ENCODE peak calls at places on chromosome 19, in four cellular contexts. G, Z, S and K are unnamed samples.

GRCh38 chr19:52190679-52191293 is 934 bp downstream of the PPP2R1A start:
- DNase-seq in G (peak; percentile 45), S (no peak), Z (no peak), K (no peak)

GRCh38 chr19:19464339-19465098 is 50.8 kb downstream of the TSSK6 start:
- DNase-seq in G (no peak), Z (no peak), S (no peak), K (no peak)

GRCh38 chr19:46731007-46731501 is 14.1 kb upstream of the PRKD2 start:
- DNase-seq in G (no peak), S (no peak), Z (peak; percentile 71), K (no peak)

GRCh38 chr19:6534451-6535093 is 3.7 kb downstream of the TNFSF9 start:
- DNase-seq in G (peak; percentile 71), Z (no peak), S (no peak), K (no peak)

GRCh38 chr19:14107581-14108461 is 9.7 kb downstream of the PRKACA start:
- DNase-seq in Z (no peak), G (no peak), S (no peak), K (no peak)

GRCh38 chr19:38596057-38596981 is 21.4 kb downstream of the MAP4K1 start:
- DNase-seq in S (peak; percentile 71), G (peak; percentile 100), Z (peak; percentile 97), K (no peak)

GRCh38 chr19:14114854-14115253 is 2.7 kb downstream of the PRKACA start:
- DNase-seq in S (no peak), Z (no peak), G (peak; percentile 85), K (no peak)

GRCh38 chr19:4474504-4475136 is 2.5 kb downstream of the HDGFL2 start:
- DNase-seq in G (peak; percentile 79), Z (peak; percentile 53), S (no peak), K (no peak)

GRCh38 chr19:604355-604754 is 14.7 kb downstream of the HCN2 start:
- DNase-seq in Z (peak; percentile 85), S (no peak), G (no peak), K (no peak)

GRCh38 chr19:46303702-46304397 is 7.0 kb downstream of the HIF3A start:
- DNase-seq in S (peak; percentile 92), Z (peak; percentile 93), G (peak; percentile 99), K (no peak)

GRCh38 chr19:38683393-38684077 is 36.1 kb downstream of the ACTN4 start:
- DNase-seq in G (peak; percentile 83), S (peak; percentile 99), Z (peak; percentile 76), K (no peak)

GRCh38 chr19:24074720-24075119 is 12.3 kb upstream of the ZNF254 start:
- DNase-seq in G (no peak), S (no peak), Z (no peak), K (no peak)

GRCh38 chr19:21568816-21569496 is 63.6 kb downstream of the ZNF429 start:
- DNase-seq in Z (no peak), G (no peak), S (no peak), K (no peak)

GRCh38 chr19:45069056-45069455 is 7.2 kb downstream of the ZNF296 start:
- DNase-seq in Z (no peak), S (no peak), G (no peak), K (no peak)

GRCh38 chr19:14603990-14604387 is 21.1 kb downstream of the CLEC17A start:
- DNase-seq in S (no peak), G (no peak), Z (no peak), K (peak; percentile 84)

GRCh38 chr19:3782903-3783302 is 3.3 kb downstream of the MATK start:
- DNase-seq in G (no peak), Z (no peak), S (no peak), K (no peak)

GRCh38 chr19:43527860-43528622 is 1.0 kb upstream of the ETHE1 start:
- DNase-seq in S (no peak), G (no peak), Z (peak; percentile 3), K (no peak)

GRCh38 chr19:28549680-28550277 is 663.2 kb downstream of the UQCRFS1 start:
- DNase-seq in Z (no peak), S (no peak), G (no peak), K (no peak)

GRCh38 chr19:52635786-52636570 is 2.2 kb downstream of the ZNF83 start:
- DNase-seq in Z (no peak), S (no peak), G (no peak), K (no peak)

GRCh38 chr19:39296055-39296645 is at the start of gene IFNL1:
- DNase-seq in S (no peak), G (no peak), Z (no peak), K (no peak)

GRCh38 chr19:12574036-12574435 is 22.8 kb upstream of the ZNF564 start:
- DNase-seq in S (no peak), Z (no peak), G (no peak), K (peak; percentile 71)

GRCh38 chr19:27972291-27973040 is 1240.5 kb downstream of the UQCRFS1 start:
- DNase-seq in Z (no peak), G (no peak), S (no peak), K (no peak)

GRCh38 chr19:50556236-50557008 is 11.8 kb downstream of the LRRC4B start:
- DNase-seq in G (peak; percentile 99), Z (peak; percentile 93), S (peak; percentile 49), K (peak; percentile 15)

GRCh38 chr19:37969695-37970094 is 62.7 kb downstream of the SIPA1L3 start:
- DNase-seq in Z (no peak), S (no peak), G (no peak), K (no peak)

GRCh38 chr19:10203686-10204085 is 8.9 kb upstream of the DNMT1 start:
- DNase-seq in G (no peak), Z (no peak), S (no peak), K (no peak)

GRCh38 chr19:43474986-43475705 is 9.7 kb upstream of the LYPD3 start:
- DNase-seq in G (peak; percentile 100), S (peak; percentile 88), Z (peak; percentile 99), K (no peak)

GRCh38 chr19:55376381-55376933 is at the start of gene TMEM190:
- DNase-seq in S (no peak), Z (peak; percentile 65), G (peak; percentile 76), K (no peak)

GRCh38 chr19:5949792-5950305 is 28.1 kb downstream of the RANBP3 start:
- DNase-seq in G (no peak), S (no peak), Z (no peak), K (no peak)

GRCh38 chr19:8569066-8569761 is 8.0 kb downstream of the MYO1F start:
- DNase-seq in S (peak; percentile 49), Z (peak; percentile 80), G (no peak), K (peak; percentile 63)

GRCh38 chr19:3826163-3826562 is 40.0 kb upstream of the MATK start:
- DNase-seq in G (no peak), S (no peak), Z (no peak), K (no peak)

GRCh38 chr19:3323026-3323425 is 43.4 kb upstream of the NFIC start:
- DNase-seq in S (no peak), G (no peak), Z (peak; percentile 11), K (no peak)

GRCh38 chr19:10830941-10831779 is 4.9 kb downstream of the TMED1 start:
- DNase-seq in G (no peak), S (no peak), Z (no peak), K (no peak)

GRCh38 chr19:13055213-13056051 is 47.2 kb downstream of the LYL1 start:
- DNase-seq in G (peak; percentile 80), S (no peak), Z (no peak), K (no peak)

DNA sequence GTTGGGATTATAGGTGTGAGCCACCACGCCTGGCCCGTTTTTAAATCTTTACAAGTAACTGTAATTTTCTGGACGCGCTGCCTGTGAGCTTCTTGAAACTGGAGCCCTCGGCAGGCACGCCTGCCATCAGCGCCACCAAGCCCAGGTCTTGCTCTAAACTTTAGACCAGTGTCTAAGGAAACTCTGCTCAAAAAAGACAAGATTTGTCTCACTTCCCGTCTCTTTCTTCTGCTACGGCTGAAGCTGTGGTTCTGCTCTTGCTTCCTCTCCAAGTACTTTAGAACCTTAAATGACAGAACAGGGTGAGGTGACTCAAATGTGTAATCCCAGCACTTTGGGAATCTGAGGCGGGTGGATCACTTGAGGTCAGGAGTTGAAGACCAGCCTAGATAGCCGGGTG is 24.9 kb downstream of the RCN3 start:
- DNase-seq in Z (no peak), S (no peak), G (no peak), K (no peak)
- TF ChIP-seq EGR1 in Z (no peak), S (no peak), G (no peak), K (no peak)

GRCh38 chr19:1860133-1860775 is 3.1 kb downstream of the KLF16 start:
- DNase-seq in Z (no peak), G (peak; percentile 61), S (no peak), K (no peak)

GRCh38 chr19:1860821-1861598 is 2.4 kb downstream of the KLF16 start:
- DNase-seq in Z (no peak), S (no peak), G (no peak), K (no peak)

GRCh38 chr19:1858412-1859081 is 4.8 kb downstream of the KLF16 start:
- DNase-seq in Z (no peak), S (no peak), G (no peak), K (no peak)

GRCh38 chr19:1857648-1858326 is 5.6 kb downstream of the KLF16 start:
- DNase-seq in S (no peak), Z (no peak), G (no peak), K (no peak)

GRCh38 chr19:1859319-1859718 is 4.1 kb downstream of the KLF16 start:
- DNase-seq in Z (no peak), G (peak; percentile 56), S (no peak), K (no peak)
- TF ChIP-seq EGR1 in Z (no peak), G (no peak), S (no peak), K (no peak)

GRCh38 chr19:18295034-18295451 is 13.6 kb upstream of the JUND start:
- DNase-seq in Z (no peak), S (no peak), G (no peak), K (no peak)

GRCh38 chr19:18292810-18293641 is 11.6 kb upstream of the JUND start:
- DNase-seq in Z (peak; percentile 82), S (peak; percentile 73), G (peak; percentile 94), K (no peak)

GRCh38 chr19:18292460-18292809 is 11.0 kb upstream of the JUND start:
- DNase-seq in Z (no peak), S (no peak), G (peak; percentile 82), K (no peak)

GRCh38 chr19:18293642-18294466 is 12.4 kb upstream of the JUND start:
- DNase-seq in G (no peak), S (no peak), Z (peak; percentile 14), K (no peak)

DNA sequence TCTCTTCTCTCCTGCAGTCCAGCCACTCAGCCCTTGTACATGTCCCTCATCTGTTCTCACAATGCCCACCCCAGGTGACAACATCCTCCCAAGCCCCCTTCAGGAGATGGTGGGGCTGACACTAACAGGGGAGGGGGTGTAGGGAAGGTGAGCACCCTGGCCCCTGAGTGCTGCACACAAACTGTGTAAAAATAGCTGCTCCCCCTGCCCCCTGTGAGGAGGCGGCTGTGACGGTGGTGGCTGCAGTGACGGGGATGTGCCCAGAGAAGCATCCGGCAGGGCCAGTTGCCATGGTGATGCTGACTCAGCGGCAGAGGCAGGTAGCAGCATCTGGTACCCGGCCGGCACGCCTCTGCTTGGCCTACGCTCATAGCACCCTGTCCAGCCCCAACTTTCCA is 13.0 kb upstream of the JUND start:
- DNase-seq in G (no peak), S (no peak), Z (peak; percentile 31), K (no peak)
- TF ChIP-seq EGR1 in G (no peak), S (no peak), Z (no peak), K (no peak)

GRCh38 chr19:40403262-40403984 is 9.8 kb downstream of the PRX start:
- DNase-seq in Z (peak; percentile 97), S (peak; percentile 86), G (peak; percentile 100), K (peak; percentile 69)
- TF ChIP-seq EGR1 in Z (peak; percentile 76), S (peak; percentile 70), G (peak; percentile 45), K (no peak)

GRCh38 chr19:35618857-35619256 is 6.3 kb downstream of the HAUS5 start:
- DNase-seq in S (no peak), Z (no peak), G (peak; percentile 45), K (no peak)
- TF ChIP-seq EGR1 in S (no peak), Z (no peak), G (no peak), K (no peak)